ENCODE peak calls at places on chromosomes 11 and 22, in four cellular contexts. O is HCT116, V is astrocyte, K is H1. X is an unnamed sample. For H3K79me2, the result is how much of the 10 kb centered on the place peaks cover.

GRCh38 chr22:24400726-24401596 is 26.4 kb upstream of the ADORA2A start:
- DNase-seq in V (peak), K (no peak), O (no peak), X (no peak)

GRCh38 chr11:111707039-111707690 is 59.0 kb downstream of the PPP2R1B start:
- DNase-seq in V (peak), O (no peak), K (no peak), X (no peak)

GRCh38 chr11:334264-335033 is 13.8 kb upstream of the IFITM3 start:
- DNase-seq in O (no peak), K (peak), V (peak), X (peak)

GRCh38 chr11:65288706-65289536 is 25.7 kb upstream of the CDC42EP2 start:
- DNase-seq in K (no peak), V (no peak), O (no peak), X (no peak)

GRCh38 chr11:106601637-106602297 is 416.5 kb downstream of the GUCY1A2 start:
- DNase-seq in V (no peak), O (no peak), K (no peak), X (no peak)

GRCh38 chr11:112886707-112887370 is 74.4 kb upstream of the NCAM1 start:
- DNase-seq in K (no peak), V (peak), O (no peak), X (no peak)

GRCh38 chr22:29627196-29627535 is 23.7 kb downstream of the NF2 start:
- DNase-seq in K (no peak), O (no peak), V (no peak), X (no peak)

GRCh38 chr22:46390652-46391301 is 55.3 kb downstream of the TRMU start:
- DNase-seq in V (peak), O (no peak), K (no peak), X (peak)

GRCh38 chr11:112321521-112322172 is 61.0 kb upstream of the PLET1 start:
- DNase-seq in V (peak), K (no peak), O (peak), X (no peak)

GRCh38 chr22:40176921-40177737 is 596 bp upstream of the TNRC6B start:
- DNase-seq in V (peak), K (peak), O (no peak), X (peak)

GRCh38 chr22:19168088-19168890 is 10.2 kb downstream of the SLC25A1 start:
- DNase-seq in K (no peak), O (no peak), V (no peak), X (peak)

GRCh38 chr11:13336246-13336873 is 58.8 kb downstream of the BMAL1 start:
- DNase-seq in K (no peak), V (peak), O (no peak), X (no peak)
- H3K9ac ChIP-seq in K (no peak), V (no peak), O (peak), X (no peak)

GRCh38 chr22:27699676-27700075 is 101.9 kb downstream of the MN1 start:
- DNase-seq in K (no peak), V (no peak), O (no peak), X (no peak)
- H3K79me2 ChIP-seq in K (under half), V (under half), O (under half), X (under half)

DNA sequence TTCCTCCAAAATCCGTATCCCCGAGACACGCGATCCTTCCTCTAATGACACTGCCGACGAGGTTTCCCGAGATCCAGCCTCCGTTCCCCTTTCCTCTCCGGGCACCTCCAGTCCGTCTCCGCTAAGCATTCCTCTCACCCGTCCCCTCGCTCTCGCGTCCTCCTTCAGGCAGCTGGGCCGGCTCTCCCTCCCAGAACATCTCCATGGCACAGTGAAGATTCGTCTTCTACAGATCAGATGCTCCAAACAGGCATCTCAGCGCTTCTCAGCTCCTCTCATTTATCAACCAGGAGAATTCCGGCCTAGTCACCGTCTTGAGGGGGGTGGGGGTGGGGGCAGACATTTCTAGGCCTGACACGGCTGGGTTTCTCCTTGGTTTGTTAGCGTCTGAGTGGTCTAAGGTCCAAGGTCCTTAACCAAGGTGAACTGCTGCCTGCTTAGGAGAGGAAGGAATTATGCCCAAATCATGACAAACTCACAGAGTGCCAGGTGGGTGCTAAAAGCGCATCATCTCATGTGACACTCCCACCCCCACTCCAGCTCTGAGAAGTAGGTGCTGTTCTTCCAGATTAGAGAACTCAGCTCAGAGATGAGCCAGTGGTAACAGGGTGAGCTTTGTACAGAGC is at the start of gene SPTBN2:
- DNase-seq in O (no peak), K (no peak), V (peak), X (peak)
- TF ChIP-seq EZH2 in O (no peak), K (peak), V (peak), X (no peak)

DNA sequence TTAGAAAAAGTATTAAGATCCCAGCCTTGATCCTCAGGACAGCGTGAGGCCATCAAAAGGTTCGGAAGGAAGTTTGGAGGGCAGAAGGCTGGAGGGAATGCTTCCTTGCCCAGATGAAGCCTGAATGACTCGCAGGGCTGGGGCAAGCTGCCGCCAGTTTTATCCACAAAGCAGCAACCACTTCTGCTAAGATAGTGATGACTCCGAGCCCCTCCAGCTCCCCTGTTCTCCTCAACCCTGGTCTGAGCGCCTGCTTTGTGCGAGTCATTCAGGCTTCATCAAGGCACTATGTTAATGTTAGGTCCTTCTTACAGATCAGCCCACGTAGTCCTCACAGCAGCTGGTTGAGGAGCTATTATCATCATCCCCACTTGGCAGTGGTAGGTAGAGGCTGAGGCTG is 158.8 kb downstream of the COMMD9 start:
- DNase-seq in V (no peak), K (no peak), O (no peak), X (no peak)
- H3K9ac ChIP-seq in V (no peak), K (no peak), O (no peak), X (no peak)

GRCh38 chr11:16790484-16791240 is 52.2 kb downstream of the C11orf58 start:
- DNase-seq in O (no peak), V (no peak), K (no peak), X (no peak)
- H3K79me2 ChIP-seq in O (under half), V (under half), K (under half), X (under half)

GRCh38 chr11:31813961-31814868 is 3.1 kb upstream of the PAX6 start:
- DNase-seq in O (no peak), K (peak), V (peak), X (peak)
- TF ChIP-seq EZH2 in O (no peak), K (peak), V (peak), X (no peak)

GRCh38 chr11:57458410-57459111 is 1.8 kb upstream of the RTN4RL2 start:
- DNase-seq in K (peak), O (no peak), V (no peak), X (peak)
- H3K9ac ChIP-seq in K (no peak), O (peak), V (peak), X (no peak)

GRCh38 chr11:125211191-125211953 is 46.8 kb downstream of the PKNOX2 start:
- DNase-seq in V (no peak), O (no peak), K (no peak), X (peak)

GRCh38 chr11:125210112-125210511 is 45.6 kb downstream of the PKNOX2 start:
- DNase-seq in V (no peak), K (no peak), O (no peak), X (peak)

GRCh38 chr11:125202362-125202880 is 37.9 kb downstream of the PKNOX2 start:
- DNase-seq in V (no peak), K (no peak), O (no peak), X (peak)

GRCh38 chr11:125202977-125203376 is 38.4 kb downstream of the PKNOX2 start:
- DNase-seq in K (no peak), O (no peak), V (no peak), X (no peak)

DNA sequence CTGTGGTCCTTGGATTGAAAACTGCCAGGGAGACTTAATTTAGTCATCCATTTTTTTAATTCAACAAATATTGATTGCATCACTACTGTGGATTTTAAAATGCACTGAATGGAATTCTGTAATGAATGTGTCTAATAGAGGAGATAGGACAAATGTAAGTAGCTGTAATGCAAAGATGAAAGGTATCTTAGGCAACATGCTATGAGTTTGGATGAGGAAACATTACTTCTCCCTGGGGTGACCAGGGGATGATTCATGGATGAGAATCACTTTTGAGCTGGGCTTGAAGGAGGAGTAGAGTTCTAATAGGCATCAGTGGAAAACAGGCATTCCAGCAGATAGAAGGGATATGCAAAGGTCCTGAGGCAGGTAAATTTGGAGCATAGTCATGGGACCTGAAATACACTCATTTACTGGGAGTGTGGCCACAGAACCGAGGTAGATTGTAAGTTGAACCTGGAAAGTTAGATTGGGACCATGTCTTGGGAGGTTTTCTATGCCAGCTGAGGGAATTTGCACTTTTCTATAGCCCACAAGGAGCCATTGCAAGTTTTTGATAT is 43.4 kb downstream of the PKNOX2 start:
- DNase-seq in O (no peak), V (peak), K (no peak), X (no peak)
- H3K79me2 ChIP-seq in O (under half), V (under half), K (under half), X (under half)

GRCh38 chr22:42717197-42717967 is 3.3 kb downstream of the A4GALT start:
- DNase-seq in O (no peak), K (no peak), V (no peak), X (no peak)

GRCh38 chr22:42721045-42721434 is 370 bp upstream of the A4GALT start:
- DNase-seq in K (no peak), V (no peak), O (no peak), X (peak)

GRCh38 chr22:42719133-42719532 is 1.5 kb downstream of the A4GALT start:
- DNase-seq in K (no peak), V (no peak), O (no peak), X (no peak)

GRCh38 chr22:42719656-42720262 is 911 bp downstream of the A4GALT start:
- DNase-seq in K (no peak), V (no peak), O (no peak), X (peak)

GRCh38 chr22:42720263-42721044 is at the start of gene A4GALT:
- DNase-seq in O (no peak), K (peak), V (no peak), X (peak)
- TF ChIP-seq EZH2 in O (no peak), K (no peak), V (peak), X (no peak)

GRCh38 chr11:78166832-78167469 is 21.5 kb downstream of the KCTD21 start:
- DNase-seq in O (no peak), K (no peak), V (no peak), X (no peak)
- H3K9ac ChIP-seq in O (no peak), K (no peak), V (no peak), X (no peak)

X was measured in neural progenitor cell.